ENCODE peak calls at places on chromosomes 11 and 22, in nine cellular contexts. H is HEK293T; Z is lower leg skin; X is right atrium auricular region; T is iPS DF 19.7; Q is effector CD4-positive, alpha-beta T cell; I is GM06990; C is Peyer's patch; K is neuronal stem cell. U is an unnamed sample.

GRCh38 chr11:47335733-47336132 is 16.8 kb downstream of the MYBPC3 start:
- DNase-seq in Q (no peak), K (no peak), C (no peak), T (no peak), Z (no peak), I (no peak), H (no peak), X (no peak), U (no peak)

GRCh38 chr11:28535677-28536076 is 427.5 kb downstream of the METTL15 start:
- DNase-seq in X (no peak), H (no peak), Q (no peak), C (no peak), Z (no peak), T (no peak), I (no peak), K (no peak), U (no peak)

GRCh38 chr11:64880240-64881001 is 2.0 kb upstream of the EHD1 start:
- DNase-seq in T (no peak), X (peak), Z (peak), K (no peak), Q (no peak), I (no peak), C (no peak), H (no peak), U (peak)

GRCh38 chr11:120564573-120565301 is 53.2 kb downstream of the GRIK4 start:
- DNase-seq in H (peak), Z (peak), K (peak), X (peak), Q (no peak), I (peak), T (no peak), C (no peak), U (no peak)

GRCh38 chr11:45259607-45260006 is 26.5 kb downstream of the SYT13 start:
- DNase-seq in X (no peak), Z (no peak), T (no peak), C (no peak), Q (no peak), I (no peak), H (no peak), K (no peak), U (no peak)

GRCh38 chr22:17964647-17965046 is 59.7 kb downstream of the MICAL3 start:
- DNase-seq in H (no peak), Z (no peak), K (no peak), C (no peak), T (no peak), I (peak), X (no peak), Q (no peak), U (no peak)

GRCh38 chr11:125452125-125452470 is 44.0 kb downstream of the FEZ1 start:
- DNase-seq in K (no peak), Z (no peak), H (no peak), Q (no peak), C (no peak), T (no peak), X (no peak), I (no peak), U (no peak)

GRCh38 chr11:120385110-120385509 is 48.9 kb downstream of the ARHGEF12 start:
- DNase-seq in C (no peak), H (peak), I (no peak), Q (no peak), K (no peak), T (no peak), X (no peak), Z (no peak), U (no peak)

GRCh38 chr11:40125054-40125453 is 1334.4 kb downstream of the LRRC4C start:
- DNase-seq in Z (no peak), I (no peak), H (no peak), T (no peak), C (no peak), K (no peak), X (no peak), Q (no peak), U (no peak)

GRCh38 chr11:112613051-112613972 is 347.9 kb upstream of the NCAM1 start:
- DNase-seq in K (no peak), X (no peak), T (no peak), Z (no peak), C (no peak), Q (no peak), H (no peak), I (no peak), U (peak)

GRCh38 chr11:94519478-94520084 is 7.3 kb downstream of the C11orf97 start:
- DNase-seq in K (peak), T (no peak), X (no peak), C (no peak), Z (no peak), I (no peak), H (no peak), Q (no peak), U (peak)

GRCh38 chr22:17501679-17502285 is 61.5 kb upstream of the SLC25A18 start:
- DNase-seq in T (no peak), C (no peak), K (peak), I (peak), H (peak), Q (peak), Z (no peak), X (no peak), U (peak)

GRCh38 chr11:69370984-69371709 is 77.2 kb downstream of the MYEOV start:
- DNase-seq in X (peak), H (no peak), I (no peak), T (no peak), Q (no peak), K (no peak), Z (peak), C (no peak), U (no peak)

GRCh38 chr11:68148882-68149281 is 27.7 kb upstream of the CHKA start:
- DNase-seq in T (no peak), X (no peak), H (no peak), Q (no peak), Z (peak), K (no peak), C (no peak), I (no peak), U (no peak)